ENCODE peak calls at places on chromosomes 13 and 19, in eight cellular contexts. P, E, T, W, C, J, U and V are unnamed samples.
A peak's percentile ranks its signal among the peaks of the same experiment; 100 is the strongest.

GRCh38 chr19:15813916-15814315 is 1.5 kb downstream of the OR10H1 start:
- DNase-seq in W (no peak), P (no peak), C (no peak), U (no peak), T (no peak), J (no peak), E (no peak), V (no peak)

GRCh38 chr19:15240539-15240938 is 8.3 kb upstream of the EPHX3 start:
- DNase-seq in P (no peak), U (no peak), E (no peak), W (no peak), J (no peak), C (no peak), T (no peak), V (no peak)

GRCh38 chr19:29884044-29884443 is 58.0 kb upstream of the URI1 start:
- DNase-seq in E (no peak), U (no peak), J (no peak), P (no peak), C (no peak), W (no peak), T (no peak), V (no peak)

GRCh38 chr19:46297700-46298476 is 1.0 kb downstream of the HIF3A start:
- DNase-seq in T (peak; percentile 13), J (no peak), W (peak; percentile 84), C (no peak), U (no peak), P (no peak), E (no peak), V (peak; percentile 20)

GRCh38 chr13:99224019-99224418 is 23.4 kb downstream of the UBAC2 start:
- DNase-seq in J (no peak), W (no peak), E (no peak), T (no peak), U (no peak), P (no peak), C (no peak), V (no peak)

GRCh38 chr13:36211567-36211966 is 2.8 kb downstream of the SOHLH2 start:
- DNase-seq in J (no peak), U (no peak), C (no peak), P (no peak), E (no peak), W (no peak), T (no peak), V (no peak)

GRCh38 chr19:44818470-44818856 is 9.6 kb downstream of the BCAM start:
- DNase-seq in P (no peak), E (no peak), C (no peak), U (no peak), J (no peak), T (no peak), W (no peak), V (no peak)

GRCh38 chr13:59094149-59094548 is 1069.6 kb downstream of the DIAPH3 start:
- DNase-seq in J (no peak), E (no peak), P (no peak), C (no peak), W (peak; percentile 5), T (no peak), U (no peak), V (no peak)